ENCODE peak calls at places on chromosomes 7 and 10, in nine cellular contexts. A is iPS-NIHi11; V is HEK293T; M is GDM1; Q is mesendoderm; H is activated T-helper 1 cell treated with Interleukin-2 at 50 U/mL for 16 hours; L is C1 segment of cervical spinal cord; P is bronchial epithelial cell; S is stimulated activated CD4-positive, alpha-beta T cell treated with anti-CD3 and anti-CD28 coated beads, Interleukin-1b, Interleukin-23, amount 100 ng/mL, for 24 hours. K is an unnamed sample.

GRCh38 chr10:57979466-57979865 is 288.2 kb downstream of the IPMK start:
- DNase-seq in A (no peak), V (no peak), M (no peak), Q (peak), H (no peak), L (no peak), P (no peak), S (no peak), K (no peak)

GRCh38 chr10:8375137-8375536 is 320.6 kb downstream of the GATA3 start:
- DNase-seq in A (no peak), V (no peak), M (no peak), Q (no peak), H (no peak), L (no peak), P (no peak), S (no peak), K (no peak)

GRCh38 chr10:30368065-30368718 is 19.1 kb upstream of the MTPAP start:
- DNase-seq in A (peak), V (no peak), M (no peak), Q (no peak), H (no peak), L (no peak), P (peak), S (no peak), K (no peak)

GRCh38 chr10:112763916-112764520 is 186.0 kb upstream of the TCF7L2 start:
- DNase-seq in A (no peak), V (no peak), M (no peak), Q (no peak), H (no peak), L (no peak), P (no peak), S (no peak), K (no peak)

GRCh38 chr10:8138471-8138870 is 84.0 kb downstream of the GATA3 start:
- DNase-seq in A (no peak), V (no peak), M (no peak), Q (no peak), H (no peak), L (no peak), P (peak), S (no peak), K (no peak)

GRCh38 chr10:102927311-102928010 is 9.4 kb downstream of the CNNM2 start:
- DNase-seq in A (no peak), V (no peak), M (peak), Q (no peak), H (no peak), L (no peak), P (no peak), S (no peak), K (no peak)

GRCh38 chr7:96710544-96710943 is 898 bp upstream of the SEM1 start:
- DNase-seq in A (no peak), V (no peak), M (no peak), Q (no peak), H (no peak), L (no peak), P (peak), S (no peak), K (no peak)

GRCh38 chr10:88315746-88316145 is 267.4 kb downstream of the RNLS start:
- DNase-seq in A (no peak), V (no peak), M (no peak), Q (no peak), H (no peak), L (no peak), P (peak), S (no peak), K (no peak)

GRCh38 chr10:44651834-44652233 is 259.3 kb upstream of the TMEM72 start:
- DNase-seq in A (no peak), V (no peak), M (no peak), Q (no peak), H (no peak), L (peak), P (no peak), S (no peak), K (no peak)

GRCh38 chr10:71849461-71849908 is 1.6 kb downstream of the PSAP start:
- DNase-seq in A (no peak), V (no peak), M (no peak), Q (no peak), H (no peak), L (no peak), P (no peak), S (no peak), K (no peak)

GRCh38 chr10:72274730-72275350 is 1.1 kb downstream of the DDIT4 start:
- DNase-seq in A (peak), V (peak), M (no peak), Q (peak), H (peak), L (peak), P (no peak), S (peak), K (no peak)

GRCh38 chr7:75656740-75657139 is 82.0 kb downstream of the HIP1 start:
- DNase-seq in A (no peak), V (no peak), M (no peak), Q (no peak), H (no peak), L (no peak), P (no peak), S (no peak), K (no peak)

GRCh38 chr10:17585001-17585400 is 32.2 kb downstream of the HACD1 start:
- DNase-seq in A (no peak), V (no peak), M (peak), Q (no peak), H (no peak), L (no peak), P (no peak), S (no peak), K (no peak)

GRCh38 chr10:101840102-101840684 is 3.4 kb downstream of the KCNIP2 start:
- DNase-seq in A (peak), V (no peak), M (no peak), Q (peak), H (no peak), L (peak), P (no peak), S (no peak), K (no peak)

GRCh38 chr7:151113344-151114150 is 27.3 kb downstream of the AGAP3 start:
- DNase-seq in A (peak), V (peak), M (no peak), Q (peak), H (no peak), L (no peak), P (peak), S (no peak), K (no peak)

GRCh38 chr10:89389254-89389653 is 3.2 kb upstream of the IFIT1 start:
- DNase-seq in A (no peak), V (no peak), M (no peak), Q (peak), H (no peak), L (no peak), P (peak), S (no peak), K (no peak)

GRCh38 chr10:18527692-18528091 is 123.7 kb downstream of the NSUN6 start:
- DNase-seq in A (no peak), V (no peak), M (no peak), Q (no peak), H (no peak), L (no peak), P (no peak), S (no peak), K (no peak)